ENCODE peak calls at places on chromosomes 4 and X, in nine cellular contexts. One of them, this sample, is unnamed.

GRCh38 chr4:76213415-76214268 is at the start of gene SCARB2:
- DNase-seq in GM12878: no peak
- DNase-seq in tibial nerve: peak
- DNase-seq in ovary: peak
- DNase-seq in HCT116: peak
- DNase-seq in gastrocnemius medialis: peak
- DNase-seq in right lobe of liver: peak
- DNase-seq in stomach: peak
- DNase-seq in A549: peak
- DNase-seq in this sample: peak

GRCh38 chrX:111867236-111867635 is 8.7 kb upstream of the TRPC5OS start:
- DNase-seq in GM12878: no peak
- DNase-seq in tibial nerve: no peak
- DNase-seq in ovary: no peak
- DNase-seq in HCT116: no peak
- DNase-seq in gastrocnemius medialis: no peak
- DNase-seq in right lobe of liver: no peak
- DNase-seq in stomach: no peak
- DNase-seq in A549: no peak
- DNase-seq in this sample: no peak

GRCh38 chrX:9195199-9195880 is 161.4 kb upstream of the FAM9B start:
- DNase-seq in GM12878: no peak
- DNase-seq in tibial nerve: no peak
- DNase-seq in ovary: no peak
- DNase-seq in HCT116: no peak
- DNase-seq in gastrocnemius medialis: no peak
- DNase-seq in right lobe of liver: no peak
- DNase-seq in stomach: no peak
- DNase-seq in A549: no peak
- DNase-seq in this sample: no peak

GRCh38 chr4:105666693-105667092 is 41.8 kb downstream of the INTS12 start:
- DNase-seq in GM12878: no peak
- DNase-seq in tibial nerve: no peak
- DNase-seq in ovary: no peak
- DNase-seq in HCT116: no peak
- DNase-seq in gastrocnemius medialis: no peak
- DNase-seq in right lobe of liver: no peak
- DNase-seq in stomach: no peak
- DNase-seq in A549: no peak
- DNase-seq in this sample: no peak

GRCh38 chrX:28876415-28876814 is 289.2 kb downstream of the IL1RAPL1 start:
- DNase-seq in GM12878: no peak
- DNase-seq in tibial nerve: no peak
- DNase-seq in ovary: no peak
- DNase-seq in HCT116: no peak
- DNase-seq in gastrocnemius medialis: no peak
- DNase-seq in right lobe of liver: no peak
- DNase-seq in stomach: no peak
- DNase-seq in A549: no peak
- DNase-seq in this sample: no peak

GRCh38 chrX:68903111-68903510 is 74.3 kb downstream of the EFNB1 start:
- DNase-seq in GM12878: no peak
- DNase-seq in tibial nerve: no peak
- DNase-seq in ovary: no peak
- DNase-seq in HCT116: no peak
- DNase-seq in gastrocnemius medialis: no peak
- DNase-seq in right lobe of liver: no peak
- DNase-seq in stomach: no peak
- DNase-seq in A549: no peak
- DNase-seq in this sample: no peak

GRCh38 chrX:42746606-42747005 is 31.4 kb downstream of the PPP1R2C start:
- DNase-seq in GM12878: no peak
- DNase-seq in tibial nerve: no peak
- DNase-seq in ovary: no peak
- DNase-seq in HCT116: no peak
- DNase-seq in gastrocnemius medialis: no peak
- DNase-seq in right lobe of liver: no peak
- DNase-seq in stomach: no peak
- DNase-seq in A549: no peak
- DNase-seq in this sample: no peak

GRCh38 chrX:150692837-150693781 is at the start of gene MTMR1:
- DNase-seq in GM12878: no peak
- DNase-seq in tibial nerve: no peak
- DNase-seq in ovary: peak
- DNase-seq in HCT116: no peak
- DNase-seq in gastrocnemius medialis: no peak
- DNase-seq in right lobe of liver: peak
- DNase-seq in stomach: peak
- DNase-seq in A549: peak
- DNase-seq in this sample: peak

GRCh38 chr4:105472871-105473339 is 957 bp downstream of the PPA2 start:
- DNase-seq in GM12878: peak
- DNase-seq in tibial nerve: no peak
- DNase-seq in ovary: no peak
- DNase-seq in HCT116: no peak
- DNase-seq in gastrocnemius medialis: no peak
- DNase-seq in right lobe of liver: no peak
- DNase-seq in stomach: no peak
- DNase-seq in A549: no peak
- DNase-seq in this sample: no peak

DNA sequence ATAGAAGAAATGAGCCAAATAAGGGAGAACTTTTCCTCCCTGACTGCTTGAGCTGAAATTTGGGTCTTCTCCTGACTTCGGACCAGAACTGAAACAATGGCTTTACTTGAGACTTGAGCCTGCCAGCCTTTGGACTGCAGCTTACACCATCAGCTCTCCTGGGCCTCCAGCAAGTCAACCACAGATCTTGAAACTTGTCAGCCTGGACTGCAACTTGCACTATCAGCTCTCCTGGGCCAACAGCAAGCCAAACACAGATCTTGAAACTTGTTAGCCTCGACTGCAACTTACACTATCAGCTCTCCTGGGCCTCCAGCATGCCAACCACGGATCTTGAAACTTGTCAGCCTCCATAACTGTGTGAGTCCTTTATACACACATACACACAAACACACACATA is 425.9 kb upstream of the PCDH7 start:
- DNase-seq in GM12878: no peak
- DNase-seq in tibial nerve: no peak
- DNase-seq in ovary: no peak
- DNase-seq in HCT116: no peak
- DNase-seq in gastrocnemius medialis: no peak
- DNase-seq in right lobe of liver: no peak
- DNase-seq in stomach: no peak
- DNase-seq in A549: no peak
- DNase-seq in this sample: no peak
- TF ChIP-seq CTCF in GM12878: no peak
- TF ChIP-seq CTCF in tibial nerve: no peak
- TF ChIP-seq CTCF in ovary: no peak
- TF ChIP-seq CTCF in HCT116: no peak
- TF ChIP-seq CTCF in gastrocnemius medialis: no peak
- TF ChIP-seq CTCF in right lobe of liver: no peak
- TF ChIP-seq CTCF in stomach: no peak
- TF ChIP-seq CTCF in A549: no peak
- TF ChIP-seq CTCF in this sample: no peak

DNA sequence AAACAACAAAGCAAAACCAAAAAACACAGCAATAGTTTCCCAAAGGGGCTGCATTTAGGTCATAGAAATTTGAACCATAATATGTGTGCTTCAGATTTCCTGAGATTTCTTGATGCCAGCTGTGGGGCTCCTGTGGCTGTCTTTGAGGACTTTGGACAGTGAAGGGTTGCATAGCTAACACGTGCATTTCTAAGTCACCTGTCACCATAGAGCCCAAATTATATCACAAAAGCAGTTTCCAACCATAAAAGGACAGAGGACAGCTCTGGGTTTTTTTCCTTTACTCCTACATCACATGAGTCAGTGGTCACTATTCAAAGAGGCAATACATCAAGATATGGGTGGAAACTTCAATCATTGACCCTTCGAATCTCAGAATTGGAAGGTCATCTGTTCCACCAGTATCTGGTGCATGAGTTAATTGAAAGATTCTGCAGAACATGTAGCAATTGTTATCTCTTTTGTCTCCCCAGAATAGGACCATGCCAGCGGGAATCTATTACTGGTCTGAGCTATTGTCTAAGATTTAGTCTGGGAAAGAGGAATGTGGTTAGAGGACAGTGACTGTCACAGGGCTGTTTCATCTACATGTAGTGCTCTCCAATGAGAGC is 133.6 kb downstream of the AASDH start:
- DNase-seq in GM12878: no peak
- DNase-seq in tibial nerve: no peak
- DNase-seq in ovary: no peak
- DNase-seq in HCT116: no peak
- DNase-seq in gastrocnemius medialis: no peak
- DNase-seq in right lobe of liver: no peak
- DNase-seq in stomach: no peak
- DNase-seq in A549: no peak
- DNase-seq in this sample: no peak
- TF ChIP-seq POLR2A in GM12878: no peak
- TF ChIP-seq POLR2A in tibial nerve: no peak
- TF ChIP-seq POLR2A in ovary: no peak
- TF ChIP-seq POLR2A in HCT116: no peak
- TF ChIP-seq POLR2A in gastrocnemius medialis: no peak
- TF ChIP-seq POLR2A in right lobe of liver: no peak
- TF ChIP-seq POLR2A in stomach: no peak
- TF ChIP-seq POLR2A in A549: no peak
- TF ChIP-seq POLR2A in this sample: no peak

GRCh38 chr4:103998752-103999151 is 279.0 kb upstream of the TACR3 start:
- DNase-seq in GM12878: no peak
- DNase-seq in tibial nerve: no peak
- DNase-seq in ovary: no peak
- DNase-seq in HCT116: no peak
- DNase-seq in gastrocnemius medialis: no peak
- DNase-seq in right lobe of liver: no peak
- DNase-seq in stomach: no peak
- DNase-seq in A549: no peak
- DNase-seq in this sample: no peak

GRCh38 chr4:103996637-103997036 is 276.9 kb upstream of the TACR3 start:
- DNase-seq in GM12878: no peak
- DNase-seq in tibial nerve: no peak
- DNase-seq in ovary: no peak
- DNase-seq in HCT116: peak
- DNase-seq in gastrocnemius medialis: no peak
- DNase-seq in right lobe of liver: no peak
- DNase-seq in stomach: no peak
- DNase-seq in A549: peak
- DNase-seq in this sample: peak

GRCh38 chr4:103996059-103996458 is 276.3 kb upstream of the TACR3 start:
- DNase-seq in GM12878: no peak
- DNase-seq in tibial nerve: no peak
- DNase-seq in ovary: no peak
- DNase-seq in HCT116: peak
- DNase-seq in gastrocnemius medialis: no peak
- DNase-seq in right lobe of liver: no peak
- DNase-seq in stomach: no peak
- DNase-seq in A549: no peak
- DNase-seq in this sample: no peak

DNA sequence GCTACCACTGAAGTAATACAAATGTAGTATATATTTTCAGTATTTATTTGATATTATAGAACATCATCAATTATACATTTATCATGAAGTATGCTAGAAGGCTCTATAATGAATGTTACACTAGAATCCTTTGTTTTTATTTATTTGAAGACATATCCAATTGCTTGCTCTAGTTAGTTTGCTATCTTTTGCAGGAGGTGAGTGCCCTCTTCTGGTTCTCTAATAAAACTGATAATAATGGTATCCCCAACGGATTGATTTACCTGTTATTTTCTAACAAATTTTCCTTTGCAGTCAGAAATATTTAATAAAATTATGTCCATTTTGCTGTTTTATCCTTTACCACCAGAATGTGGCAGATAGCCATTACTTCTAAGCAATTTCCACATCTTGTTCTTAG is 274.3 kb upstream of the TACR3 start:
- DNase-seq in GM12878: no peak
- DNase-seq in tibial nerve: no peak
- DNase-seq in ovary: no peak
- DNase-seq in HCT116: peak
- DNase-seq in gastrocnemius medialis: no peak
- DNase-seq in right lobe of liver: no peak
- DNase-seq in stomach: no peak
- DNase-seq in A549: no peak
- DNase-seq in this sample: no peak
- TF ChIP-seq CTCF in GM12878: peak
- TF ChIP-seq CTCF in tibial nerve: no peak
- TF ChIP-seq CTCF in ovary: no peak
- TF ChIP-seq CTCF in HCT116: peak
- TF ChIP-seq CTCF in gastrocnemius medialis: no peak
- TF ChIP-seq CTCF in right lobe of liver: peak
- TF ChIP-seq CTCF in stomach: no peak
- TF ChIP-seq CTCF in A549: peak
- TF ChIP-seq CTCF in this sample: no peak

GRCh38 chr4:13920901-13921300 is 293.4 kb upstream of the BOD1L1 start:
- DNase-seq in GM12878: no peak
- DNase-seq in tibial nerve: peak
- DNase-seq in ovary: peak
- DNase-seq in HCT116: no peak
- DNase-seq in gastrocnemius medialis: no peak
- DNase-seq in right lobe of liver: no peak
- DNase-seq in stomach: no peak
- DNase-seq in A549: peak
- DNase-seq in this sample: no peak

GRCh38 chr4:13920111-13920875 is 292.8 kb upstream of the BOD1L1 start:
- DNase-seq in GM12878: no peak
- DNase-seq in tibial nerve: no peak
- DNase-seq in ovary: no peak
- DNase-seq in HCT116: no peak
- DNase-seq in gastrocnemius medialis: no peak
- DNase-seq in right lobe of liver: no peak
- DNase-seq in stomach: no peak
- DNase-seq in A549: peak
- DNase-seq in this sample: no peak

GRCh38 chr4:13917010-13917409 is 289.5 kb upstream of the BOD1L1 start:
- DNase-seq in GM12878: no peak
- DNase-seq in tibial nerve: no peak
- DNase-seq in ovary: no peak
- DNase-seq in HCT116: no peak
- DNase-seq in gastrocnemius medialis: no peak
- DNase-seq in right lobe of liver: no peak
- DNase-seq in stomach: no peak
- DNase-seq in A549: no peak
- DNase-seq in this sample: no peak

GRCh38 chr4:13918110-13918509 is 290.6 kb upstream of the BOD1L1 start:
- DNase-seq in GM12878: no peak
- DNase-seq in tibial nerve: peak
- DNase-seq in ovary: peak
- DNase-seq in HCT116: no peak
- DNase-seq in gastrocnemius medialis: no peak
- DNase-seq in right lobe of liver: no peak
- DNase-seq in stomach: no peak
- DNase-seq in A549: peak
- DNase-seq in this sample: no peak

DNA sequence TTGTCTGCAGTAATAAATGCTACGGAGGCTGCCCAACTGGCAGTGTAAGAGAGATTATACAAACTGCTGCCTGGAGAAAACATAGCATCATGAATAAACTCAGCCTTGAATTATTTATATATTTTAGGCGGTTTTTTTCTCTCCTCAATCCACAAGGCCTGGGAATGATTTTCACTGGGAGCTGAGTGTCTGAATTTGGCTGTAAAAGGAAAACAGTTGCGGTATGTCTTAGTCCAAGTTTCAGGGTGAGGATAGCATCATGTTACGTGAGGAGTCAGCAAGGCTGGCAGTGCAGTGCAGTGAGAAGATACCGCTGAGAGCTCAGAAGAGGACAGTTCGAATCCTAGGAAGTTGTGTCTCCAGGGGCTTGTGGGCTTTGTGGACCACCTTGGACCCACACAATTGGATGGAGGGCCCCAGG is 291.5 kb upstream of the BOD1L1 start:
- DNase-seq in GM12878: no peak
- DNase-seq in tibial nerve: no peak
- DNase-seq in ovary: no peak
- DNase-seq in HCT116: no peak
- DNase-seq in gastrocnemius medialis: no peak
- DNase-seq in right lobe of liver: no peak
- DNase-seq in stomach: no peak
- DNase-seq in A549: no peak
- DNase-seq in this sample: no peak
- TF ChIP-seq POLR2A in GM12878: no peak
- TF ChIP-seq POLR2A in tibial nerve: no peak
- TF ChIP-seq POLR2A in ovary: no peak
- TF ChIP-seq POLR2A in HCT116: no peak
- TF ChIP-seq POLR2A in gastrocnemius medialis: no peak
- TF ChIP-seq POLR2A in right lobe of liver: no peak
- TF ChIP-seq POLR2A in stomach: no peak
- TF ChIP-seq POLR2A in A549: no peak
- TF ChIP-seq POLR2A in this sample: no peak